ENCODE peak calls at places on chromosomes 2 and 18, in eight cellular contexts. W, R, Q, H, X, J, K and B are unnamed samples.

GRCh38 chr2:127645395-127646291 is at the start of gene GPR17:
- DNase-seq in X (no peak), H (no peak), J (no peak), Q (no peak), W (no peak), K (no peak), R (no peak), B (no peak)

GRCh38 chr2:199279146-199279545 is 178.6 kb downstream of the SATB2 start:
- DNase-seq in R (no peak), K (no peak), J (no peak), Q (no peak), X (no peak), H (no peak), W (no peak), B (no peak)

GRCh38 chr18:25180974-25181373 is 171.0 kb downstream of the ZNF521 start:
- DNase-seq in J (no peak), K (no peak), R (no peak), X (no peak), W (no peak), Q (no peak), H (no peak), B (no peak)

GRCh38 chr18:63834471-63835113 is 52.9 kb upstream of the SERPINB2 start:
- DNase-seq in H (peak; percentile 24), W (no peak), J (no peak), K (no peak), Q (peak; percentile 85), R (no peak), X (no peak), B (no peak)

GRCh38 chr2:17518212-17519154 is at the start of gene RAD51AP2:
- DNase-seq in R (peak; percentile 91), J (peak; percentile 40), W (peak; percentile 83), Q (no peak), H (peak; percentile 94), K (peak; percentile 95), X (peak; percentile 75), B (peak; percentile 89)

GRCh38 chr18:3138274-3138975 is 81.3 kb downstream of the MYOM1 start:
- DNase-seq in Q (no peak), K (no peak), W (no peak), X (no peak), H (no peak), R (no peak), J (no peak), B (no peak)

GRCh38 chr2:158297606-158298005 is 158.9 kb downstream of the CCDC148 start:
- DNase-seq in K (no peak), H (peak; percentile 40), R (no peak), X (no peak), W (peak; percentile 30), J (no peak), Q (peak; percentile 42), B (peak; percentile 12)

GRCh38 chr2:215728504-215729065 is 284.8 kb downstream of the MREG start:
- DNase-seq in R (no peak), W (peak; percentile 99), K (no peak), H (peak; percentile 93), X (no peak), J (peak; percentile 35), Q (peak; percentile 91), B (peak; percentile 99)

GRCh38 chr18:77052656-77053309 is 79.8 kb downstream of the MBP start:
- DNase-seq in H (no peak), R (no peak), X (no peak), W (no peak), J (no peak), Q (no peak), K (no peak), B (no peak)

GRCh38 chr18:35099911-35100310 is 58.7 kb downstream of the MAPRE2 start:
- DNase-seq in H (peak; percentile 44), J (no peak), K (no peak), Q (no peak), W (peak; percentile 37), R (no peak), X (no peak), B (peak; percentile 51)

GRCh38 chr2:197803033-197803444 is 1.4 kb upstream of the PLCL1 start:
- DNase-seq in Q (peak; percentile 63), J (peak; percentile 23), W (peak; percentile 76), X (peak; percentile 45), K (peak; percentile 58), R (peak; percentile 57), H (peak; percentile 75), B (peak; percentile 19)

GRCh38 chr2:96687711-96688640 is 45.4 kb downstream of the FER1L5 start:
- DNase-seq in X (no peak), K (no peak), R (no peak), J (no peak), Q (no peak), H (no peak), W (no peak), B (no peak)

GRCh38 chr2:168118733-168119518 is 128.5 kb downstream of the STK39 start:
- DNase-seq in H (peak; percentile 82), Q (peak; percentile 85), R (peak; percentile 32), J (no peak), X (peak; percentile 21), W (peak; percentile 88), K (peak; percentile 90), B (peak; percentile 51)

GRCh38 chr18:23585897-23586248 is 433 bp downstream of the NPC1 start:
- DNase-seq in K (no peak), R (no peak), Q (no peak), J (no peak), W (no peak), H (no peak), X (no peak), B (no peak)

GRCh38 chr18:71485578-71485977 is 1058.6 kb downstream of the CBLN2 start:
- DNase-seq in Q (peak; percentile 50), H (no peak), R (no peak), K (no peak), X (no peak), J (no peak), W (peak; percentile 85), B (peak; percentile 75)

GRCh38 chr18:28087173-28087563 is 89.8 kb downstream of the CDH2 start:
- DNase-seq in X (no peak), Q (no peak), J (no peak), R (no peak), W (peak; percentile 21), H (peak; percentile 59), K (no peak), B (peak; percentile 45)

GRCh38 chr2:14234911-14235310 is 397.6 kb upstream of the LRATD1 start:
- DNase-seq in K (no peak), R (no peak), X (no peak), W (no peak), H (no peak), J (no peak), Q (no peak), B (no peak)

GRCh38 chr2:127859712-127860085 is 1.7 kb upstream of the POLR2D start:
- DNase-seq in X (peak; percentile 37), J (no peak), W (no peak), R (peak; percentile 73), K (peak; percentile 87), H (no peak), Q (peak; percentile 57), B (no peak)

GRCh38 chr2:231488331-231488730 is 24.0 kb upstream of the NCL start:
- DNase-seq in H (no peak), Q (no peak), X (no peak), R (no peak), W (no peak), K (no peak), J (no peak), B (no peak)

GRCh38 chr2:97743913-97744312 is 30.5 kb downstream of the ZAP70 start:
- DNase-seq in J (no peak), R (no peak), W (no peak), X (no peak), Q (no peak), K (no peak), H (no peak), B (no peak)

GRCh38 chr2:149018971-149019370 is 19.5 kb upstream of the LYPD6B start:
- DNase-seq in J (no peak), K (no peak), Q (no peak), H (no peak), W (no peak), R (no peak), X (no peak), B (no peak)
- H3K9ac ChIP-seq in J (peak overlapping the region; percentile 44), K (no peak overlapping the region), Q (no peak overlapping the region), H (no peak overlapping the region), W (no peak overlapping the region), R (no peak overlapping the region), X (no peak overlapping the region), B (no peak overlapping the region)

GRCh38 chr2:42924436-42924897 is 132.1 kb upstream of the HAAO start:
- DNase-seq in Q (no peak), W (no peak), J (no peak), X (no peak), R (no peak), H (no peak), K (no peak), B (no peak)

GRCh38 chr2:42925742-42926437 is 133.5 kb upstream of the HAAO start:
- DNase-seq in X (no peak), J (no peak), H (peak; percentile 65), Q (no peak), K (peak; percentile 52), W (no peak), R (no peak), B (no peak)

GRCh38 chr2:42927334-42928160 is 135.2 kb upstream of the HAAO start:
- DNase-seq in X (no peak), J (no peak), Q (no peak), W (no peak), K (peak; percentile 18), H (no peak), R (peak; percentile 78), B (no peak)

GRCh38 chr2:42928161-42928691 is 135.8 kb upstream of the HAAO start:
- DNase-seq in H (no peak), R (no peak), X (no peak), Q (no peak), J (no peak), W (no peak), K (peak; percentile 64), B (no peak)

GRCh38 chr2:42926438-42927333 is 134.3 kb upstream of the HAAO start:
- DNase-seq in X (no peak), R (no peak), Q (no peak), H (no peak), W (no peak), J (no peak), K (peak; percentile 30), B (no peak)
- H3K4me2 ChIP-seq in X (no peak overlapping the region), R (peak overlapping the region; percentile 65), Q (no peak overlapping the region), H (peak overlapping the region; percentile 82), W (no peak overlapping the region), J (no peak overlapping the region), K (peak overlapping the region; percentile 43), B (no peak overlapping the region)

DNA sequence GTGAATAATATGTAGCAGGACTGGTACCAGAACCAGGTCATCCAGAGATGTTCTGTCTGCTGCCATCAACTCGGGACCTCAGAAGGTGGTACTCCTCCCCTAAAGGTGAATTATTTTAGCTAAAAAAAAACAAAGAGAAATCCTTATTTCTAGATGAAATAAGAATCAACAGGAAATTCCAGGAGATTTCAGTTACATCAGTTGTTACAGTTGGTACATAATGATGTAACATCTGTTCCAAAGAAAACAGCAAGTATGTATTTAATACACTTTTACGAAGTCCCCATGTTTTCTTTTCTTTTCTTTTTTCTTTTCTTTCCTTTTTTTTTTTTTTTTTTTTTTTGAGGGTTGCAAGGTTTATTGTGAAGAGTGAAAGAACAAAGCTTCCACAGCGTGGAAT is 33.6 kb upstream of the CD28 start:
- DNase-seq in R (no peak), W (peak; percentile 22), K (no peak), H (no peak), X (no peak), J (no peak), Q (no peak), B (no peak)
- H3K79me2 ChIP-seq in R (no peaks in the 10 kb centered on the region), W (no peaks in the 10 kb centered on the region), K (no peaks in the 10 kb centered on the region), H (no peaks in the 10 kb centered on the region), X (no peaks in the 10 kb centered on the region), J (no peaks in the 10 kb centered on the region), Q (no peaks in the 10 kb centered on the region), B (no peaks in the 10 kb centered on the region)

GRCh38 chr2:45000921-45001628 is 8.2 kb downstream of the SIX2 start:
- DNase-seq in J (no peak), Q (no peak), H (peak; percentile 61), X (no peak), R (no peak), K (peak; percentile 73), W (no peak), B (no peak)
- H3K9ac ChIP-seq in J (no peak overlapping the region), Q (no peak overlapping the region), H (no peak overlapping the region), X (no peak overlapping the region), R (no peak overlapping the region), K (no peak overlapping the region), W (no peak overlapping the region), B (no peak overlapping the region)